ENCODE peak calls at places on chromosomes 4 and X, in four cellular contexts. Q is SK-N-SH, I is HCT116, H is K562. K is an unnamed sample.

GRCh38 chr4:128354205-128354821 is 66.7 kb upstream of the PGRMC2 start:
- DNase-seq in Q (peak), H (peak), I (no peak), K (peak)

GRCh38 chrX:74133156-74133796 is 170.7 kb upstream of the ZCCHC13 start:
- DNase-seq in Q (peak), I (peak), H (peak), K (peak)

GRCh38 chr4:25888781-25889180 is 25.2 kb upstream of the SMIM20 start:
- DNase-seq in Q (no peak), I (no peak), H (no peak), K (no peak)

GRCh38 chr4:26762650-26763049 is 98.0 kb upstream of the STIM2 start:
- DNase-seq in I (no peak), Q (no peak), H (no peak), K (no peak)

GRCh38 chrX:107025538-107025937 is 25.5 kb upstream of the MORC4 start:
- DNase-seq in Q (peak), H (peak), I (peak), K (peak)

GRCh38 chr4:77232653-77233052 is 75.6 kb downstream of the CCNG2 start:
- DNase-seq in H (no peak), Q (no peak), I (no peak), K (no peak)

GRCh38 chr4:80096175-80096850 is 23.3 kb upstream of the ANTXR2 start:
- DNase-seq in H (no peak), Q (no peak), I (no peak), K (no peak)

GRCh38 chrX:11687157-11687556 is 21.4 kb upstream of the ARHGAP6 start:
- DNase-seq in I (no peak), H (no peak), Q (peak), K (no peak)

GRCh38 chr4:71201817-71202576 is 136.8 kb upstream of the SLC4A4 start:
- DNase-seq in H (no peak), Q (no peak), I (no peak), K (no peak)

GRCh38 chrX:95156566-95156965 is 1482.6 kb downstream of the FAM133A start:
- DNase-seq in Q (no peak), H (no peak), I (no peak), K (no peak)

GRCh38 chr4:168409089-168409801 is 71.0 kb downstream of the DDX60L start:
- DNase-seq in I (no peak), H (no peak), Q (no peak), K (no peak)

GRCh38 chr4:161767116-161767515 is 396.7 kb downstream of the FSTL5 start:
- DNase-seq in Q (no peak), I (no peak), H (no peak), K (no peak)

GRCh38 chrX:1422135-1422465 is 30.2 kb upstream of the SLC25A6 start:
- DNase-seq in H (no peak), I (no peak), Q (no peak), K (no peak)

GRCh38 chr4:183633476-183634058 is 25.4 kb downstream of the RWDD4 start:
- DNase-seq in I (no peak), Q (no peak), H (no peak), K (no peak)

GRCh38 chr4:126386512-126386911 is 1071.8 kb downstream of the FAT4 start:
- DNase-seq in Q (no peak), I (no peak), H (no peak), K (no peak)

GRCh38 chr4:150323551-150324325 is 245.5 kb downstream of the DCLK2 start:
- DNase-seq in Q (no peak), H (no peak), I (no peak), K (no peak)

GRCh38 chrX:149871940-149872339 is 9.0 kb upstream of the MAGEA8 start:
- DNase-seq in I (peak), Q (peak), H (peak), K (peak)

GRCh38 chr4:117203231-117203630 is 117.9 kb upstream of the TRAM1L1 start:
- DNase-seq in H (no peak), Q (no peak), I (no peak), K (no peak)

GRCh38 chrX:48957477-48957826 is at the start of gene OTUD5:
- DNase-seq in H (peak), Q (peak), I (no peak), K (peak)

GRCh38 chr4:26996745-26997144 is 136.1 kb downstream of the STIM2 start:
- DNase-seq in H (no peak), Q (no peak), I (no peak), K (no peak)

GRCh38 chr4:62548108-62548524 is 1348.0 kb downstream of the ADGRL3 start:
- DNase-seq in I (no peak), H (no peak), Q (no peak), K (peak)

GRCh38 chrX:75156537-75156945 is 458 bp upstream of the ABCB7 start:
- DNase-seq in Q (peak), I (no peak), H (peak), K (no peak)

GRCh38 chr4:175419120-175419774 is 392.8 kb downstream of the GPM6A start:
- DNase-seq in H (no peak), I (peak), Q (no peak), K (peak)

GRCh38 chr4:12987284-12987683 is 496.9 kb downstream of the RAB28 start:
- DNase-seq in I (no peak), H (no peak), Q (no peak), K (no peak)

GRCh38 chr4:127501103-127501502 is 131.7 kb upstream of the INTU start:
- DNase-seq in H (no peak), I (no peak), Q (no peak), K (no peak)

GRCh38 chr4:68905598-68906237 is 45.9 kb downstream of the UGT2A3 start:
- DNase-seq in H (no peak), I (no peak), Q (no peak), K (no peak)

GRCh38 chrX:11540532-11541377 is 125.0 kb downstream of the ARHGAP6 start:
- DNase-seq in Q (no peak), H (no peak), I (no peak), K (no peak)

GRCh38 chrX:119406739-119407138 is 7.6 kb downstream of the SLC25A43 start:
- DNase-seq in H (peak), Q (no peak), I (no peak), K (no peak)

GRCh38 chr4:41406051-41406516 is 131.9 kb upstream of the LIMCH1 start:
- DNase-seq in H (no peak), Q (no peak), I (no peak), K (no peak)

GRCh38 chr4:77156912-77157858 is at the start of gene CCNG2:
- DNase-seq in I (no peak), Q (peak), H (peak), K (peak)

GRCh38 chr4:7383251-7383650 is 51.5 kb downstream of the PSAPL1 start:
- DNase-seq in I (no peak), Q (peak), H (no peak), K (no peak)

GRCh38 chr4:100063355-100063754 is 113.3 kb upstream of the H2AZ1 start:
- DNase-seq in I (no peak), Q (peak), H (no peak), K (no peak)

GRCh38 chr4:111839186-111839585 is 306.1 kb upstream of the FAM241A start:
- DNase-seq in Q (no peak), H (no peak), I (no peak), K (no peak)

GRCh38 chrX:35291013-35291412 is 348.4 kb downstream of the FAM47B start:
- DNase-seq in I (no peak), H (no peak), Q (no peak), K (no peak)

GRCh38 chr4:41146716-41147506 is 67.4 kb downstream of the APBB2 start:
- DNase-seq in H (no peak), I (no peak), Q (no peak), K (no peak)

GRCh38 chr4:89567936-89568335 is 260.3 kb upstream of the GPRIN3 start:
- DNase-seq in H (no peak), Q (no peak), I (no peak), K (no peak)

GRCh38 chr4:14908635-14909034 is 93.6 kb upstream of the CPEB2 start:
- DNase-seq in H (no peak), I (peak), Q (no peak), K (no peak)

GRCh38 chr4:61489927-61490326 is 289.8 kb downstream of the ADGRL3 start:
- DNase-seq in H (no peak), I (no peak), Q (no peak), K (no peak)

GRCh38 chr4:7985891-7986441 is 46.3 kb upstream of the AFAP1 start:
- DNase-seq in Q (no peak), H (no peak), I (no peak), K (peak)

DNA sequence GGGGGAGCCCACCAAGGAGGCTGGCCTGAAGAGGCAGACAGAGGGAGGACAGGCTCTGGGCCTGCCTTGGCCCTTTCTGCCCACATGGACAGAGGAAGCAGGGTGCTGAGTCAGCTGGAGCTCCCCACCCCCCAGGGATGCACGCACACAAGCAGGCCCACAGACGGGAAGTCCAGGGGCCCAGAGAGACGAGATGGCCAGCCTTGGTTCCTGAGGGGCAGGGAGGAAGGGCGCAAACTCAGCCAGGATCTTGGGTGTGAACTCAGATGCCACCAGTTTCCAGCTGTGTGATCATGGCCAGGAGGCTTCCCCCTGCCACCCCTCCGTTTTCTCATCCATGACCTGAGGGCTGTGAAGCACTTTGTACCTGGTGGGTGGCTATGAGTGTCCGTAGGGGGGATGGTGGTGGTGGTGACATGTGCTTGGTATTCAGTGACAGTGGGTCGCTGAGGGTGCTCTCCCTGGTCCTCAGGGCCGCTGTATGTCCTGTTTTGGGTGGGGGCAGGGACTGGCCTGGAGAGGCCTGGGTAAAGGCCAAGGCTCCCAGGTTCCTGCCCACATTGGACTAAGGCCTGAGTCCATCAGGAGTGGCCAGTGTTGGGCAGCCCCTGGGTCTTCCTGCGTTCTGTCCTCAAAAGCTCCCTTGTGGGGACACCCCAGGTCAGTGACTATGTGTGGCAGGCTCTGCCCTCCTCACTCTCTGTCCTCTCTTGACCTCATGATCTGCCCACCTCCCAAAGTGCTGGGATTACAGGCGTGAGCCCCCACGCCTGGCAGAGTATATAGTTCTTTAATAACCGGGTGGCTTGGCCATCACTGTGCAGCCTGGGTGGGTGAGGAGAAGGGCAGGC is 2.0 kb downstream of the SH3BP2 start:
- DNase-seq in Q (no peak), H (no peak), I (no peak), K (no peak)
- TF ChIP-seq ELF1 in Q (no peak), H (no peak), I (no peak), K (no peak)

DNA sequence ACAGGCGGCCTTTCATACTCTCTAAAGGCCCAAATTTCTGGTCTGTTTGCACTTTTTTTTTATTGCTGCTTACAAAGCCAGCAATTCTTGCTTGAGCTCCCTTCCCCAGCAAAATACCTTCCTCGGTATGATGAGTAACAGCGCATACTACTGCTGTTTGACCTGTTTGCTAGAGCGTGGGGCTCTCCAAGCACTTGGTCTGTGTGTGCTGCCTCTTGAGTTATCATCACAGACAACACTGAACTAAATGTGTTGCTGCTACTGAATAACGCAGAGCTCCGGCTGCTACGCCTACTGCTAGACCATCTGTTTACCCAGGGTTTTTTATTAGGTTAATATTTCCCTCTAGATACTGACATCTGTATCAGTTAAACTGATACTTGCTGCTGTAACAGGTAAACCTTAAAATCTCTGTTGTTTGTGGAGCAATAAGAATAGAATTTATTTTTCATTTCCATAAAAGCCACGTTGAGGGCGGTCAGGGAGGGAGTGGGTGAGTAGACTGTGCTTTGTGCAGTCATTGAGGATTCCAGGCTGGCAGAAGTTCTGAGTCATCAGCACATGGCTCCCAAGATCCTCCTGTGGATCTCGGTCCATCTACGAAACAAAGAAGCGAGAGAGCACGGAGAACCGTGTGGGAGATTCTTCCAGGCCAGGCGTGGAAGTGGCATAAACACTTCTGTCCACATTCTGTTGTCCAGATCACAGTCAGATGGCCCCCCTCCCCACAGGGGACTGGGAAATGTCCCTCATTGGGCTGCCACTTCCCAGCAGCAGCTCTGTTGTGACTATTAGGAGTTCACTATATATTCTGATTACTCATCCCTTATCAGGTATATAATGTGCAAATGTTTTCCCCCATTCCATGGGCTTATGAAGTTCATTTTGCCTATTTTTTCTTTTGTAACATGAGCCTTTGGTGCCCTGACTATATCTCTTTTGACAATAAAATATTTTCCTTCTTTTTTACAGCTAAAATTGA is 14.0 kb downstream of the GRK4 start:
- DNase-seq in I (no peak), H (peak), Q (no peak), K (peak)
- TF ChIP-seq ELF1 in I (no peak), H (no peak), Q (no peak), K (no peak)

DNA sequence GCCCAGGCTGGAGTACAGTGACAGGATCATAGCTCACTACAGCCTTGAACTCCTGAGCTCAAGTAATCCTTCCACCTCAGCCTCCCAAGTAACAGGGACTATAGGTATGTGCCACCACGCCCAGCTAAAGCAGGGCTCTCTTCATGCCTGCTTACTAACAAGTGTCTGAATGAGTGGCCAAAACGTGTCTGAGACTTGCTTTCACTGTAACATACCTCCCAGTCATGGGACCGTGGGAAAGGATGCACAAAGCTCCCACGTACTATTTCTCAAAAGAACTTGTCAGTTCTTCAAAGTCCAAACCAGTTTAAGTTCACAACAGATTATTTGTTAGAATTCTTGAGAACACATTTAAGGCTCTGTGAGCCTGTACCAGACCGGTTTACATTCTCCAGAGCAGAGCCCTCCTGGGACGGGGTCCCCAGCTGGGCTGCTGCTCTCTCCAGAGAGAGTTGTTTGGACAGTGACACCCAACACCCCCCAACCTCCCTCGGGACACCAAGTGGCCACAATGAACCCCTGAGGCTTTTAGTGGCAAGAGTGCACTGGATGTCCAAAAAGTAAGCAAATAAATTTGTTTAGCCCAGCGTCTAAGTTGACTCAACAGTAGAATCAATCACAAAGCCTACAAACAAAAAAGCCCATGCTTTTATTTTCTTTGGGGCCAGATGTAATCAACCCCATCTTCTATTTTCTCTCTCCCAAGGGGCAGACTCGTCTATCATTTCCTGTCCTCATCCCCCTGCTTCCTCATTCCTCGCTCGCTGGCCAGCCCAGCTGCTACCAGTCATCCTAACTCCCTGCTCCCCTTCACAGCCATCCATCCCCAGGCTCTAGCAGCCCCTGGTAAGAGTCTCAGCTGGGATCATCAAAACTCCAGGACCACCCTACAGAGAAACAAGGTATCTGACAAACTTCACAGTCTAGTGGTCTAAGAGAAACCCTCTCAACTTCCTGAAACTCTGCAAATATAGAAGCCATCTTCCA is 23.9 kb downstream of the SH3KBP1 start:
- DNase-seq in I (no peak), Q (no peak), H (no peak), K (no peak)
- TF ChIP-seq ELF1 in I (no peak), Q (no peak), H (no peak), K (no peak)

DNA sequence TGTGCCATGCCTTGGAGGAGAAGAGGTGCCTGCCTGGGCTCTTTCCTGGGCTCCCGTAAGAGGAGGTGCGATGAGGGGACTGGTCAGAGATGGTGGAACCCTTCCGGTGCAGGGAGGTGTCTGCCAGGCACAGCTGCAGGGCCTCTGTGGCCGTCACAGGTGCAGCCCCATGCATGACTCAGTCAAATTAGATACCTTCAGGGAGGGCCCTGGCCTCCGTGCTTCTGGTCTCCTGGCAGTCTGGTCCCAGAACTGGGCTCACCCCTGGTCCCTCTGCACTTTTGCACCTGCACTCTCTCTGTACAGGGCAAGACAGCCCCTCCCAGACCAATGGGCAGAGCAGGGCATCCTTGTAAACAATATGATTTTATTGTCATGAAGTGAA is 49.9 kb upstream of the LRPAP1 start:
- DNase-seq in Q (no peak), H (no peak), I (no peak), K (no peak)
- TF ChIP-seq ELF1 in Q (no peak), H (no peak), I (no peak), K (no peak)

GRCh38 chrX:80765226-80765625 is 44.5 kb downstream of the BRWD3 start:
- DNase-seq in Q (no peak), H (no peak), I (no peak), K (peak)
- TF ChIP-seq ELF1 in Q (no peak), H (no peak), I (no peak), K (no peak)

DNA sequence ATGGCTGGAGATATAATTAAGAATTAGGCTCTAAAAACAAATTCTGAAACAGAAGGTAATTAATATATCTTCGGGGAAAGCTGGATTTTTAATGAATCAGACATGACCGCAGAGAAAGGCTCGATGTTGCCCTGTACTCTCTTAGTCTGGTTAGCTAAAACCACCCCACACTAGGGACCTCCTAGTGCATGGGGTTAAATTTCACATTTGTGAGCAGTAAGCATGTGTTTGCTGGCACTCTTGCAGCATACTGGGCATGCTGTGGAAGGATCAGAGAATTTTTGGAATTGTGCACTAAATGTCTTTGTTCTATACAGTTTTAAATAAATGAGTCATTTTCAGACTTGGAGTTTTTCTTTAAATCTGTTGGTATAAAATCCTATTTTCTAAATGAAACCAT is 475.6 kb upstream of the FTHL17 start:
- DNase-seq in Q (no peak), I (no peak), H (no peak), K (no peak)
- TF ChIP-seq ELF1 in Q (no peak), I (no peak), H (no peak), K (no peak)

GRCh38 chr4:30722916-30723270 is 2.7 kb downstream of the PCDH7 start:
- DNase-seq in Q (peak), I (no peak), H (no peak), K (no peak)
- TF ChIP-seq ELF1 in Q (no peak), I (no peak), H (no peak), K (no peak)

GRCh38 chr4:23972805-23973204 is 83.0 kb upstream of the PPARGC1A start:
- DNase-seq in I (no peak), Q (no peak), H (no peak), K (no peak)
- TF ChIP-seq ELF1 in I (no peak), Q (no peak), H (no peak), K (no peak)

K was measured in HepG2.